ENCODE peak calls at places on chromosome 22, in four cellular contexts. One of them, this sample, is unnamed.

GRCh38 chr22:50264104-50264745 is 2.7 kb upstream of the MAPK12 start:
- DNase-seq in fibroblast of lung: no peak
- DNase-seq in Calu3: no peak
- DNase-seq in heart right ventricle: no peak
- DNase-seq in this sample: no peak

GRCh38 chr22:17792289-17792688 is 18.0 kb upstream of the BID start:
- DNase-seq in fibroblast of lung: no peak
- DNase-seq in Calu3: no peak
- DNase-seq in heart right ventricle: no peak
- DNase-seq in this sample: no peak

GRCh38 chr22:19955241-19956128 is 13.9 kb upstream of the TXNRD2 start:
- DNase-seq in fibroblast of lung: no peak
- DNase-seq in Calu3: no peak
- DNase-seq in heart right ventricle: no peak
- DNase-seq in this sample: no peak

GRCh38 chr22:26460202-26460601 is 23.4 kb downstream of the HPS4 start:
- DNase-seq in fibroblast of lung: no peak
- DNase-seq in Calu3: no peak
- DNase-seq in heart right ventricle: no peak
- DNase-seq in this sample: no peak

GRCh38 chr22:48893288-48894063 is 934.2 kb downstream of the BRD1 start:
- DNase-seq in fibroblast of lung: no peak
- DNase-seq in Calu3: no peak
- DNase-seq in heart right ventricle: no peak
- DNase-seq in this sample: no peak

GRCh38 chr22:33561149-33561807 is 359.0 kb downstream of the LARGE1 start:
- DNase-seq in fibroblast of lung: no peak
- DNase-seq in Calu3: no peak
- DNase-seq in heart right ventricle: no peak
- DNase-seq in this sample: no peak

GRCh38 chr22:21762712-21763581 is 27.4 kb upstream of the YPEL1 start:
- DNase-seq in fibroblast of lung: no peak
- DNase-seq in Calu3: no peak
- DNase-seq in heart right ventricle: no peak
- DNase-seq in this sample: no peak

GRCh38 chr22:48089601-48090331 is 1327.3 kb downstream of the TBC1D22A start:
- DNase-seq in fibroblast of lung: peak
- DNase-seq in Calu3: no peak
- DNase-seq in heart right ventricle: peak
- DNase-seq in this sample: peak

GRCh38 chr22:20953668-20954500 is 13.2 kb upstream of the AIFM3 start:
- DNase-seq in fibroblast of lung: peak
- DNase-seq in Calu3: no peak
- DNase-seq in heart right ventricle: no peak
- DNase-seq in this sample: peak

GRCh38 chr22:46876357-46876934 is 114.0 kb downstream of the TBC1D22A start:
- DNase-seq in fibroblast of lung: no peak
- DNase-seq in Calu3: no peak
- DNase-seq in heart right ventricle: no peak
- DNase-seq in this sample: no peak

GRCh38 chr22:47192651-47193437 is 430.4 kb downstream of the TBC1D22A start:
- DNase-seq in fibroblast of lung: no peak
- DNase-seq in Calu3: peak
- DNase-seq in heart right ventricle: no peak
- DNase-seq in this sample: no peak

GRCh38 chr22:27255580-27255979 is 546.0 kb downstream of the MN1 start:
- DNase-seq in fibroblast of lung: no peak
- DNase-seq in Calu3: no peak
- DNase-seq in heart right ventricle: no peak
- DNase-seq in this sample: no peak

GRCh38 chr22:49535527-49536125 is 292.0 kb downstream of the BRD1 start:
- DNase-seq in fibroblast of lung: no peak
- DNase-seq in Calu3: no peak
- DNase-seq in heart right ventricle: no peak
- DNase-seq in this sample: no peak

GRCh38 chr22:49780281-49780991 is 47.2 kb downstream of the BRD1 start:
- DNase-seq in fibroblast of lung: no peak
- DNase-seq in Calu3: no peak
- DNase-seq in heart right ventricle: no peak
- DNase-seq in this sample: peak

GRCh38 chr22:28730146-28730545 is 11.5 kb downstream of the CHEK2 start:
- DNase-seq in fibroblast of lung: no peak
- DNase-seq in Calu3: no peak
- DNase-seq in heart right ventricle: no peak
- DNase-seq in this sample: no peak

GRCh38 chr22:41407433-41407832 is 25.7 kb downstream of the TEF start:
- DNase-seq in fibroblast of lung: no peak
- DNase-seq in Calu3: no peak
- DNase-seq in heart right ventricle: no peak
- DNase-seq in this sample: no peak

GRCh38 chr22:26777402-26777801 is 120.0 kb downstream of the MIAT start:
- DNase-seq in fibroblast of lung: peak
- DNase-seq in Calu3: no peak
- DNase-seq in heart right ventricle: peak
- DNase-seq in this sample: peak

GRCh38 chr22:45966320-45966891 is 10.6 kb downstream of the WNT7B start:
- DNase-seq in fibroblast of lung: peak
- DNase-seq in Calu3: peak
- DNase-seq in heart right ventricle: no peak
- DNase-seq in this sample: no peak

GRCh38 chr22:48257690-48258065 is 1495.2 kb downstream of the TBC1D22A start:
- DNase-seq in fibroblast of lung: no peak
- DNase-seq in Calu3: no peak
- DNase-seq in heart right ventricle: no peak
- DNase-seq in this sample: no peak

GRCh38 chr22:25388866-25389540 is 169.6 kb downstream of the CRYBB2 start:
- DNase-seq in fibroblast of lung: no peak
- DNase-seq in Calu3: no peak
- DNase-seq in heart right ventricle: no peak
- DNase-seq in this sample: no peak
- TF ChIP-seq CTCF in fibroblast of lung: no peak
- TF ChIP-seq CTCF in Calu3: no peak
- TF ChIP-seq CTCF in heart right ventricle: no peak
- TF ChIP-seq CTCF in this sample: no peak

DNA sequence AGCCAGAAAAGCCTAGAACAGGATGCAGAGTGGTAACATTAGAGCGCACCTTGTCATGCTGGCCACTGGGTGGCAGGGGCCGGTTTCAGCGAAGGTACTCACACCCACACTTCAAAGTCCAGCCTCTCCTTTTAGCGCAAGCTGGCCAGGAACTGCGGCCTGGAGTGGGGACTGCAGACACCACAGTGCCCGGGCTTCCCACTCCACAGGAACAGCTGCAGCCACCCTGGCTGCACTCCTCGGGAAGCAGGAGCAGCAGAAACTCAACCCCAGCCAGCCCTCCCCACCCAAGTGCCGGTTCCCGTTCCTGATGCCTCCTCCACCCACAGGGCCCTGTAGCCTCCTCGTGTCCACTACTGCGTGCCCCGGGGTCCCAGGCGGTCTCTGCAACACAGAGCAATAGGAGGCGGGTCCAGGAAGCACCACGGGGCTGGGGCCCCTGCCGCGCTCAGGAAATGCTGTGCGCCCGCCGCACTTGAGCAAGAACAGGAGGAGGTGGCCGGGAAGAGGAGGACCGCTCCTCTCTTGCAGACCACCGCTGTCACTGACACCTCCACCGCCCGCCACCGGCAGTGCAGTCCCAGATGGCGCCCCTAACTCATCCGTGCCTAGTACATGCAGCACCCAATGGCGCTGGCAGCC is 2.2 kb downstream of the RFPL2 start:
- DNase-seq in fibroblast of lung: peak
- DNase-seq in Calu3: peak
- DNase-seq in heart right ventricle: peak
- DNase-seq in this sample: peak
- TF ChIP-seq CTCF in fibroblast of lung: peak
- TF ChIP-seq CTCF in Calu3: peak
- TF ChIP-seq CTCF in heart right ventricle: no peak
- TF ChIP-seq CTCF in this sample: peak

DNA sequence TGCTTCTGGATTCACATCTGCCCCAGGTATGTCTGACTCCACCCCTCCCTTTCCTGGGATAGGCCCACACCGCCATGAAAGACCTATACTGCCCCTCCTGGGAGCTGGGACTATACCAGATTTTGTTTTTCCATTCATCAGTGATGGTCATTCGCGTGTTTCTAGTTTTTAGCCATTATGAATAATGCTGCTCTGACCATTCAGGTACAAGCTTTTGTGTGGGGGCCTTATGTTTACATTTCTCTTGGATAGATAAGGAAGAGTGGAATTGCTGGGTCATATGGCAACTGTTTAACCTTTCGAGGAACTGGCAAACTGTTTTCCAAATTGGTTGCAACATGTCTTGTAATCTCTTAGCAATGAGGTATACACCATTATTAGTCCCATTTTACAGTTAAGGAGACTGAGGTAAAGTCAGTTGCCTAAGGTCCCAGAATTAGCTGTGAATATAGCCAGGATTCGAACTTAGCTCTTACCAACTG is 1.2 kb upstream of the TBC1D10A start:
- DNase-seq in fibroblast of lung: no peak
- DNase-seq in Calu3: peak
- DNase-seq in heart right ventricle: no peak
- DNase-seq in this sample: peak
- TF ChIP-seq CTCF in fibroblast of lung: no peak
- TF ChIP-seq CTCF in Calu3: no peak
- TF ChIP-seq CTCF in heart right ventricle: no peak
- TF ChIP-seq CTCF in this sample: peak

GRCh38 chr22:37267661-37268413 is 14.5 kb upstream of the CYTH4 start:
- DNase-seq in fibroblast of lung: no peak
- DNase-seq in Calu3: no peak
- DNase-seq in heart right ventricle: no peak
- DNase-seq in this sample: peak

GRCh38 chr22:37266581-37267127 is 15.7 kb upstream of the CYTH4 start:
- DNase-seq in fibroblast of lung: no peak
- DNase-seq in Calu3: no peak
- DNase-seq in heart right ventricle: no peak
- DNase-seq in this sample: no peak

GRCh38 chr22:37263966-37264887 is 18.1 kb upstream of the CYTH4 start:
- DNase-seq in fibroblast of lung: no peak
- DNase-seq in Calu3: no peak
- DNase-seq in heart right ventricle: no peak
- DNase-seq in this sample: no peak

GRCh38 chr22:37269930-37270678 is 12.2 kb upstream of the CYTH4 start:
- DNase-seq in fibroblast of lung: no peak
- DNase-seq in Calu3: no peak
- DNase-seq in heart right ventricle: no peak
- DNase-seq in this sample: no peak

GRCh38 chr22:37267128-37267587 is 15.2 kb upstream of the CYTH4 start:
- DNase-seq in fibroblast of lung: no peak
- DNase-seq in Calu3: peak
- DNase-seq in heart right ventricle: no peak
- DNase-seq in this sample: peak
- TF ChIP-seq CTCF in fibroblast of lung: peak
- TF ChIP-seq CTCF in Calu3: peak
- TF ChIP-seq CTCF in heart right ventricle: peak
- TF ChIP-seq CTCF in this sample: peak

GRCh38 chr22:30602049-30602448 is 4.9 kb upstream of the TCN2 start:
- DNase-seq in fibroblast of lung: peak
- DNase-seq in Calu3: peak
- DNase-seq in heart right ventricle: no peak
- DNase-seq in this sample: peak
- TF ChIP-seq CTCF in fibroblast of lung: peak
- TF ChIP-seq CTCF in Calu3: peak
- TF ChIP-seq CTCF in heart right ventricle: no peak
- TF ChIP-seq CTCF in this sample: peak

DNA sequence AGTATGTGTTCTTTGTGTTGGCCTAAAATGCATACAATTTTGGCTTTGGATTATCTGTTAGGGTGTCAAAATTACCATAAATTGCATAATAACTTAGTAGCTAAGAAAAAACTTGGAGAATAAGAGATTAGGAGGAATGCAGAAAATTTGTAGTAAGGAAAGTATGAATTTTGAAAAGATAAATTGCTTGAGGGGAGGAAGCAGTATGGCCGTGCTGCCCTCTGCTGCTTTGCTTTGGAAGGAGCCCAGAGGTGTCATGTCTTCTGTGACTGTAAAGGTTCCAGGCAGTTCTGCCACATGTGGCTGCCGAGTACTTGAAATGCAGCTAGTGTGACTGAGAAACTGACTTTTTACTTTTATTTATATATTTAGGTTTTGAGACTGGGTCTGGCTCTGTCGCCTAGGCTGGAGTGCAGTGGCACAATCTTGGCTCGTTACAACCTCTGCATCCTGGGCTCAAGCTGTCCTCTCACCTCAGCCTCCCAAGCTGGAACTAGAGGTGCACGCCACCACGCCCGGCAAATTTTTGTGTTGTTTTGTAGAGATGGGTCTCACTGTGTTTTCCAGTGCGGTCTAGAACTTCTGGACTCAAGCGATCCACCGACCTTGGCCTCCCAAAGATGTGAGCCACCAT is 1.8 kb downstream of the ADSL start:
- DNase-seq in fibroblast of lung: peak
- DNase-seq in Calu3: peak
- DNase-seq in heart right ventricle: peak
- DNase-seq in this sample: peak
- TF ChIP-seq CTCF in fibroblast of lung: peak
- TF ChIP-seq CTCF in Calu3: peak
- TF ChIP-seq CTCF in heart right ventricle: peak
- TF ChIP-seq CTCF in this sample: peak

GRCh38 chr22:35756722-35757121 is 39.0 kb downstream of the APOL5 start:
- DNase-seq in fibroblast of lung: no peak
- DNase-seq in Calu3: no peak
- DNase-seq in heart right ventricle: no peak
- DNase-seq in this sample: no peak

GRCh38 chr22:35766654-35767580 is 49.2 kb downstream of the APOL5 start:
- DNase-seq in fibroblast of lung: peak
- DNase-seq in Calu3: no peak
- DNase-seq in heart right ventricle: no peak
- DNase-seq in this sample: peak

GRCh38 chr22:35758394-35758793 is 40.7 kb downstream of the APOL5 start:
- DNase-seq in fibroblast of lung: no peak
- DNase-seq in Calu3: no peak
- DNase-seq in heart right ventricle: no peak
- DNase-seq in this sample: no peak

GRCh38 chr22:35761037-35761436 is 43.4 kb downstream of the APOL5 start:
- DNase-seq in fibroblast of lung: no peak
- DNase-seq in Calu3: peak
- DNase-seq in heart right ventricle: no peak
- DNase-seq in this sample: peak
- TF ChIP-seq CTCF in fibroblast of lung: peak
- TF ChIP-seq CTCF in Calu3: no peak
- TF ChIP-seq CTCF in heart right ventricle: no peak
- TF ChIP-seq CTCF in this sample: peak

GRCh38 chr22:38973289-38974169 is 8.6 kb upstream of the APOBEC3B start:
- DNase-seq in fibroblast of lung: peak
- DNase-seq in Calu3: peak
- DNase-seq in heart right ventricle: no peak
- DNase-seq in this sample: peak
- TF ChIP-seq CTCF in fibroblast of lung: peak
- TF ChIP-seq CTCF in Calu3: peak
- TF ChIP-seq CTCF in heart right ventricle: peak
- TF ChIP-seq CTCF in this sample: peak

This sample was measured in fibroblast of villous mesenchyme.